ENCODE peak calls at places on chromosome 22, in four cellular contexts. U, B, Y and W are unnamed samples.

GRCh38 chr22:28989484-28989883 is 72.1 kb downstream of the C22orf31 start:
- DNase-seq in U (no peak), B (no peak), Y (peak; percentile 61), W (peak; percentile 72)

GRCh38 chr22:30204742-30205111 is 41.8 kb downstream of the LIF start:
- DNase-seq in U (peak; percentile 85), B (no peak), Y (peak; percentile 86), W (no peak)

GRCh38 chr22:19874307-19875060 is 19.8 kb upstream of the GNB1L start:
- DNase-seq in U (no peak), B (no peak), Y (no peak), W (no peak)

GRCh38 chr22:19840955-19841640 is 13.6 kb downstream of the GNB1L start:
- DNase-seq in U (no peak), B (no peak), Y (no peak), W (no peak)

GRCh38 chr22:41448189-41448808 is 1.7 kb upstream of the TOB2 start:
- DNase-seq in U (peak; percentile 97), B (peak; percentile 99), Y (peak; percentile 100), W (peak; percentile 98)

GRCh38 chr22:30609260-30610185 is 2.5 kb downstream of the TCN2 start:
- DNase-seq in U (peak; percentile 52), B (peak; percentile 80), Y (peak; percentile 78), W (peak; percentile 78)

GRCh38 chr22:18136563-18137320 is 13.2 kb upstream of the USP18 start:
- DNase-seq in U (no peak), B (no peak), Y (no peak), W (no peak)

GRCh38 chr22:29044657-29045176 is 16.9 kb downstream of the C22orf31 start:
- DNase-seq in U (no peak), B (peak; percentile 74), Y (peak; percentile 70), W (peak; percentile 77)

GRCh38 chr22:22092974-22093373 is 110.4 kb upstream of the TOP3B start:
- DNase-seq in U (no peak), B (no peak), Y (no peak), W (no peak)

GRCh38 chr22:20080776-20081654 is 974 bp downstream of the DGCR8 start:
- DNase-seq in U (peak; percentile 4), B (peak; percentile 38), Y (peak; percentile 56), W (peak; percentile 57)

GRCh38 chr22:31622980-31623379 is 39.0 kb downstream of the PISD start:
- DNase-seq in U (no peak), B (no peak), Y (no peak), W (no peak)

GRCh38 chr22:50276143-50276542 is 6.0 kb upstream of the MAPK11 start:
- DNase-seq in U (no peak), B (no peak), Y (peak; percentile 67), W (peak; percentile 29)

GRCh38 chr22:43470218-43470617 is 58.4 kb downstream of the MPPED1 start:
- DNase-seq in U (no peak), B (no peak), Y (no peak), W (no peak)

GRCh38 chr22:42321908-42322561 is 51.6 kb upstream of the TCF20 start:
- DNase-seq in U (no peak), B (no peak), Y (peak; percentile 29), W (peak; percentile 61)

GRCh38 chr22:29205598-29206371 is at the start of gene EMID1:
- DNase-seq in U (no peak), B (no peak), Y (peak; percentile 16), W (peak; percentile 43)

GRCh38 chr22:37079668-37080171 is 28.2 kb downstream of the KCTD17 start:
- DNase-seq in U (no peak), B (peak; percentile 21), Y (peak; percentile 67), W (peak; percentile 61)

GRCh38 chr22:38456841-38457699 is 2.1 kb upstream of the KCNJ4 start:
- DNase-seq in U (no peak), B (no peak), Y (no peak), W (no peak)

GRCh38 chr22:38456272-38456837 is 1.4 kb upstream of the KCNJ4 start:
- DNase-seq in U (no peak), B (no peak), Y (no peak), W (no peak)

GRCh38 chr22:39215430-39216142 is 29.2 kb downstream of the PDGFB start:
- DNase-seq in U (no peak), B (no peak), Y (no peak), W (no peak)

GRCh38 chr22:19215360-19215759 is 36.8 kb upstream of the SLC25A1 start:
- DNase-seq in U (no peak), B (no peak), Y (no peak), W (no peak)

GRCh38 chr22:30250713-30251267 is 4.2 kb upstream of the LIF start:
- DNase-seq in U (no peak), B (no peak), Y (peak; percentile 57), W (no peak)

GRCh38 chr22:38135133-38135706 is 24.7 kb upstream of the BAIAP2L2 start:
- DNase-seq in U (peak; percentile 52), B (peak; percentile 81), Y (peak; percentile 85), W (no peak)

GRCh38 chr22:40451230-40451629 is 80.8 kb downstream of the SGSM3 start:
- DNase-seq in U (no peak), B (no peak), Y (no peak), W (no peak)

GRCh38 chr22:31923166-31923565 is 21.2 kb upstream of the YWHAH start:
- DNase-seq in U (no peak), B (no peak), Y (peak; percentile 16), W (no peak)

GRCh38 chr22:35961480-35961902 is 67.1 kb downstream of the RBFOX2 start:
- DNase-seq in U (no peak), B (peak; percentile 59), Y (peak; percentile 92), W (peak; percentile 85)
- H3K4me3 ChIP-seq in U (peak overlapping the region; percentile 9), B (peak overlapping the region; percentile 15), Y (peak overlapping the region; percentile 4), W (no peak overlapping the region)

GRCh38 chr22:48490513-48491411 is 1336.9 kb downstream of the BRD1 start:
- DNase-seq in U (no peak), B (no peak), Y (no peak), W (no peak)

GRCh38 chr22:48493733-48494132 is 1333.9 kb downstream of the BRD1 start:
- DNase-seq in U (no peak), B (no peak), Y (no peak), W (no peak)

GRCh38 chr22:48492371-48493320 is 1335.0 kb downstream of the BRD1 start:
- DNase-seq in U (peak; percentile 39), B (peak; percentile 79), Y (peak; percentile 76), W (peak; percentile 78)

GRCh38 chr22:48489551-48490512 is 1337.8 kb downstream of the BRD1 start:
- DNase-seq in U (no peak), B (no peak), Y (no peak), W (peak; percentile 21)

GRCh38 chr22:48491451-48491941 is 1336.2 kb downstream of the BRD1 start:
- DNase-seq in U (no peak), B (no peak), Y (no peak), W (no peak)
- H3K4me3 ChIP-seq in U (no peak overlapping the region), B (no peak overlapping the region), Y (no peak overlapping the region), W (no peak overlapping the region)

DNA sequence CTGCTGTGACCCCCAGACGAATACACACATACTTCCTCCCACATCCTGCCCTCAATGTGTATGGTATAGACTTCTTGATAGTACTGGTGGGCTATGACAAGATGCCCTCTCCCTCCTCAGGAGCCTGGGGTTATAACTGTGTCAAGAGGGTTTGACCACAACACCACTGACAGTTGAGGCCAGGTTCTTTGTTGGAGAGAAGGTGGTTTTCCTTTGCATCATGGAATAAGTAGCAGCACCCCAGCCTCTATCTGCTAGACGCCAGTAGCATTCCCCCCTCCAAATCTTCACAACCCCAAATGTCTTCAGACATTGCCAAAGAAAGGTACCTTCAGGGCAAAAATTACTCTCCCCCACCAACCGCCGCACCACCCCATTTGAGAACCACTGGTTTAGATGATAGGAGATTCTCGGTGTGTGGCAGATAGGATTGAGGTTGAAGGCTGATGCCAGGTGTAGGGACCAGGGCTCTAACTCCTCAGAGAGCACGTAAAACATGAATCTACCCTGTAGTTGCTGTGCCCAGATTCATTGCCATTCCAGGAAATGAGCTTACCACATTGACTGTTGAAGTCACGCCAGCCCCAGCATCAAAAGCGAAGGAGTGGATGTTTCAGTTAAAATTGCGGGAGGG is 5.5 kb upstream of the MYO18B start:
- DNase-seq in U (no peak), B (no peak), Y (no peak), W (no peak)
- H3K4me3 ChIP-seq in U (no peak overlapping the region), B (no peak overlapping the region), Y (no peak overlapping the region), W (no peak overlapping the region)

GRCh38 chr22:23190526-23190925 is 10.2 kb downstream of the BCR start:
- DNase-seq in U (no peak), B (no peak), Y (no peak), W (no peak)

GRCh38 chr22:23184100-23184763 is 3.9 kb downstream of the BCR start:
- DNase-seq in U (no peak), B (no peak), Y (no peak), W (no peak)

GRCh38 chr22:23184764-23185113 is 4.4 kb downstream of the BCR start:
- DNase-seq in U (no peak), B (no peak), Y (no peak), W (no peak)

GRCh38 chr22:23187871-23188700 is 7.8 kb downstream of the BCR start:
- DNase-seq in U (peak; percentile 11), B (no peak), Y (no peak), W (no peak)

GRCh38 chr22:23187201-23187600 is 6.9 kb downstream of the BCR start:
- DNase-seq in U (no peak), B (no peak), Y (no peak), W (no peak)
- H3K4me3 ChIP-seq in U (no peak overlapping the region), B (no peak overlapping the region), Y (no peak overlapping the region), W (no peak overlapping the region)

GRCh38 chr22:26890870-26891269 is 233.5 kb downstream of the MIAT start:
- DNase-seq in U (no peak), B (no peak), Y (no peak), W (no peak)
- H3K4me3 ChIP-seq in U (no peak overlapping the region), B (no peak overlapping the region), Y (no peak overlapping the region), W (no peak overlapping the region)

GRCh38 chr22:46083383-46084350 is 66.7 kb upstream of the PPARA start:
- DNase-seq in U (no peak), B (no peak), Y (no peak), W (no peak)

GRCh38 chr22:46079861-46080821 is 70.2 kb upstream of the PPARA start:
- DNase-seq in U (peak; percentile 80), B (no peak), Y (no peak), W (no peak)

GRCh38 chr22:46081036-46081830 is 69.1 kb upstream of the PPARA start:
- DNase-seq in U (no peak), B (no peak), Y (no peak), W (no peak)

GRCh38 chr22:46082633-46083032 is 67.7 kb upstream of the PPARA start:
- DNase-seq in U (no peak), B (no peak), Y (no peak), W (no peak)

GRCh38 chr22:46081831-46082210 is 68.5 kb upstream of the PPARA start:
- DNase-seq in U (no peak), B (no peak), Y (no peak), W (no peak)
- H3K4me3 ChIP-seq in U (peak overlapping the region; percentile 88), B (peak overlapping the region; percentile 73), Y (no peak overlapping the region), W (no peak overlapping the region)

GRCh38 chr22:12601870-12602779 is 2925.9 kb upstream of the OR11H1 start:
- DNase-seq in U (no peak), B (no peak), Y (no peak), W (no peak)
- H3K4me3 ChIP-seq in U (peak overlapping the region; percentile 1), B (no peak overlapping the region), Y (no peak overlapping the region), W (no peak overlapping the region)

DNA sequence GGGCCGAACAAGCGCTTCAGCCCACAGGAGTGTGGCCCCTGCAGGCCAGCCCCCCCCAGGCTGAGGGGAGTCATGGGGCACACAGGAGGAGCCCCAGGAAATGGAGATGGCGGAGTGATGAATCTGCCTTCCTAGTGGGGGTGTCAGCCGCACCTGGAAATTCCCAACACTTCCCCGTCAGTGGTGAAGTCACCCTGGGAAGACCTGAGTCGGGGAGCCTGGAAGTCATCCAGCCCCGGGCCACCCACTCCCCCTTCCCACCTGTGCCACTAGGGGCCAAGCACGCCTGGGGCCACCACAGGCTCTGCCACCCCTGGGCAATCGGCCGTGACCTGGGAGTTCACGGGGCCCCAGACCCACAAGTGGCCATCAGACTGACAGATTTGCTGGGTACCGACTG is 12.6 kb downstream of the WNT7B start:
- DNase-seq in U (no peak), B (no peak), Y (no peak), W (no peak)
- H3K4me3 ChIP-seq in U (no peak overlapping the region), B (no peak overlapping the region), Y (no peak overlapping the region), W (no peak overlapping the region)